ENCODE peak calls at places on chromosomes 12 and 14, in six cellular contexts. R is glutamatergic neuron, T is AG09319, Z is esophagus squamous epithelium, J is WERI-Rb-1, U is fibroblast of pulmonary artery. N is an unnamed sample.

GRCh38 chr14:24438198-24439095 is 4.1 kb downstream of the SDR39U1 start:
- DNase-seq in J (no peak), U (no peak), Z (no peak), T (no peak), R (no peak), N (no peak)

GRCh38 chr12:66633676-66634075 is 45.2 kb downstream of the GRIP1 start:
- DNase-seq in R (no peak), J (no peak), T (no peak), Z (no peak), U (peak), N (no peak)

GRCh38 chr12:113098428-113099028 is 37.0 kb downstream of the RASAL1 start:
- DNase-seq in T (peak), J (peak), U (peak), R (peak), Z (peak), N (peak)

GRCh38 chr14:61569783-61570182 is 125.5 kb upstream of the HIF1A start:
- DNase-seq in U (peak), Z (no peak), R (no peak), T (peak), J (no peak), N (no peak)

GRCh38 chr14:50425816-50426215 is 29.1 kb upstream of the CDKL1 start:
- DNase-seq in J (no peak), Z (no peak), U (peak), R (no peak), T (no peak), N (peak)

GRCh38 chr12:57372233-57372632 is 58.6 kb downstream of the R3HDM2 start:
- DNase-seq in J (no peak), U (peak), R (no peak), Z (no peak), T (no peak), N (no peak)

GRCh38 chr14:76232782-76233181 is 81.1 kb downstream of the GPATCH2L start:
- DNase-seq in J (no peak), U (no peak), T (no peak), R (no peak), Z (no peak), N (no peak)

GRCh38 chr12:40325349-40325960 is 100.7 kb downstream of the LRRK2 start:
- DNase-seq in J (peak), T (no peak), Z (no peak), R (no peak), U (peak), N (no peak)

GRCh38 chr14:24428628-24429394 is 657 bp downstream of the CBLN3 start:
- DNase-seq in Z (no peak), T (no peak), U (no peak), J (no peak), R (no peak), N (no peak)

GRCh38 chr12:84874125-84874824 is 38.3 kb downstream of the SLC6A15 start:
- DNase-seq in Z (no peak), R (no peak), T (peak), U (peak), J (no peak), N (peak)

GRCh38 chr14:104827173-104828055 is 26.5 kb downstream of the ZBTB42 start:
- DNase-seq in J (peak), T (no peak), R (peak), U (peak), Z (no peak), N (no peak)

GRCh38 chr12:88471641-88472040 is 108.6 kb downstream of the KITLG start:
- DNase-seq in U (peak), J (no peak), Z (no peak), R (no peak), T (peak), N (no peak)

GRCh38 chr14:95655461-95655860 is 30.8 kb upstream of the TCL1B start:
- DNase-seq in R (no peak), T (no peak), U (no peak), J (no peak), Z (no peak), N (no peak)

GRCh38 chr14:104393199-104393897 is 186.2 kb upstream of the C14orf180 start:
- DNase-seq in J (no peak), U (no peak), Z (no peak), T (no peak), R (no peak), N (no peak)

GRCh38 chr12:130070017-130070653 is 92.1 kb upstream of the FZD10 start:
- DNase-seq in U (no peak), R (no peak), T (no peak), Z (no peak), J (no peak), N (no peak)

GRCh38 chr12:120674172-120674571 is 12.8 kb upstream of the MLEC start:
- DNase-seq in U (no peak), R (no peak), Z (no peak), J (peak), T (no peak), N (no peak)

GRCh38 chr12:8532045-8532444 is 8.7 kb downstream of the CLEC4E start:
- DNase-seq in T (no peak), U (no peak), J (no peak), Z (no peak), R (no peak), N (no peak)

GRCh38 chr14:68285421-68286179 is 466.0 kb downstream of the RAD51B start:
- DNase-seq in U (no peak), R (no peak), J (no peak), Z (no peak), T (no peak), N (no peak)

GRCh38 chr12:24752763-24753462 is 196.0 kb downstream of the BCAT1 start:
- DNase-seq in Z (no peak), U (no peak), J (no peak), T (no peak), R (no peak), N (no peak)

GRCh38 chr14:74763803-74764531 is 851 bp downstream of the YLPM1 start:
- DNase-seq in U (no peak), J (no peak), R (no peak), Z (no peak), T (no peak), N (no peak)

GRCh38 chr12:1660304-1661187 is 30.3 kb upstream of the ADIPOR2 start:
- DNase-seq in J (no peak), Z (no peak), U (peak), T (no peak), R (no peak), N (no peak)

GRCh38 chr14:101005447-101005846 is 101.9 kb upstream of the RTL1 start:
- DNase-seq in U (no peak), R (no peak), J (no peak), T (no peak), Z (no peak), N (no peak)

GRCh38 chr14:24051789-24052655 is at the start of gene CARMIL3:
- DNase-seq in T (no peak), U (peak), J (peak), R (peak), Z (no peak), N (peak)

GRCh38 chr14:68495638-68496114 is 297.2 kb downstream of the ZFP36L1 start:
- DNase-seq in T (no peak), R (no peak), Z (no peak), J (no peak), U (no peak), N (no peak)

GRCh38 chr14:72186461-72187035 is 254.3 kb downstream of the RGS6 start:
- DNase-seq in U (no peak), T (no peak), R (no peak), J (no peak), Z (no peak), N (no peak)

GRCh38 chr12:119674560-119674959 is 6.6 kb downstream of the PRKAB1 start:
- DNase-seq in T (no peak), Z (no peak), R (no peak), J (no peak), U (no peak), N (no peak)

GRCh38 chr12:78870539-78870938 is 6.0 kb downstream of the SYT1 start:
- DNase-seq in T (no peak), U (no peak), J (no peak), Z (no peak), R (no peak), N (no peak)

GRCh38 chr14:57400556-57401494 is 10.4 kb downstream of the NAA30 start:
- DNase-seq in Z (no peak), R (no peak), J (no peak), T (no peak), U (no peak), N (no peak)

GRCh38 chr14:92414685-92415084 is 91.7 kb downstream of the SLC24A4 start:
- DNase-seq in T (no peak), Z (no peak), R (no peak), U (no peak), J (no peak), N (no peak)

GRCh38 chr12:12265571-12266388 is 1.1 kb downstream of the LRP6 start:
- DNase-seq in T (no peak), Z (no peak), R (peak), U (peak), J (no peak), N (no peak)

GRCh38 chr14:67221248-67221981 is 19.8 kb upstream of the PALS1 start:
- DNase-seq in U (peak), R (no peak), Z (no peak), T (no peak), J (no peak), N (peak)

GRCh38 chr12:53952335-53952694 is 2.4 kb upstream of the HOXC12 start:
- DNase-seq in R (no peak), J (no peak), U (no peak), T (no peak), Z (no peak), N (no peak)
- TF ChIP-seq CTCF in R (no peak), J (peak), U (no peak), T (no peak), Z (no peak), N (peak)

GRCh38 chr12:48336066-48336465 is 14.7 kb downstream of the ZNF641 start:
- DNase-seq in Z (no peak), J (no peak), R (no peak), U (no peak), T (no peak), N (no peak)

GRCh38 chr12:48331389-48331788 is 19.3 kb downstream of the ZNF641 start:
- DNase-seq in U (no peak), Z (no peak), R (no peak), J (no peak), T (no peak), N (no peak)

GRCh38 chr12:48334807-48335206 is 15.9 kb downstream of the ZNF641 start:
- DNase-seq in U (no peak), J (no peak), R (no peak), Z (no peak), T (no peak), N (no peak)

GRCh38 chr12:48340891-48341290 is 9.8 kb downstream of the ZNF641 start:
- DNase-seq in U (peak), R (no peak), J (no peak), T (no peak), Z (no peak), N (no peak)

GRCh38 chr12:48336564-48336963 is 14.2 kb downstream of the ZNF641 start:
- DNase-seq in T (no peak), R (no peak), U (peak), J (no peak), Z (no peak), N (no peak)
- TF ChIP-seq CTCF in T (no peak), R (no peak), U (peak), J (peak), Z (no peak), N (no peak)

DNA sequence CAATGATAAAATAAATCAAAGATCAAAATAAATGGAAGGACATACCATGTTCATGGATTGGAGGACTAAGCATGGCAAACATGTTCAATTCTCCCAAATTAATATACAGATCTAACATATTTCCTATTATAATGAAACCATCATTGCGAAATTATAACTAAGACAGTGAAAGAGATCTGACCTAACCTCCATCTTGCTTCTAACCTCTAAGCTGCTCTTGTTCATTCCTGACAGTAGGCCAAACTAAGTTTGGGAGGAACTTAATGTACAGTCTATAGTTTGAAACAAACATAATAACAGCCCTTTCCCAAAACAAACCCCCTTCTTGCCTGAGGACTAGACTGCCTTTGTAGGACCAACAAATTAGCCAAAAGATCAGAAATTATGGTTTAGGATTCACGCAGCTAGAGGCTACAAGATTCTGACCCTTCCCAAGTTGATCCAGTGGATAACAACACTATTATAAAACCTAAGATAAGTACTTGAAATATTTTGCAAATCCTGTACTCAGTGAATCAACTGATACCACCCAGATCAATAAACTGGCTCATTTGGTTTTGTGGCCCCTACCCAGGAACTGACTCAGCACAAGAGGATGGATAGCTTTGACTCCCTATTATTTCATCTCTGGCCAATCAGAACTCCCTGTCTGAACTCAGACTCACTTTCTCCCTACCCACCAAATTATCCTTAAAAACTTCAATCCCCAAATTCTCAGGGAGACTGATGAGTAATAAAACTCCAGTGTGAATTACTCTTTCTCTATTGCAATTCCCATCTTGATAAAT is 41.7 kb upstream of the OR5AU1 start:
- DNase-seq in Z (no peak), U (no peak), J (no peak), T (no peak), R (no peak), N (no peak)
- TF ChIP-seq CTCF in Z (no peak), U (no peak), J (no peak), T (no peak), R (no peak), N (no peak)

DNA sequence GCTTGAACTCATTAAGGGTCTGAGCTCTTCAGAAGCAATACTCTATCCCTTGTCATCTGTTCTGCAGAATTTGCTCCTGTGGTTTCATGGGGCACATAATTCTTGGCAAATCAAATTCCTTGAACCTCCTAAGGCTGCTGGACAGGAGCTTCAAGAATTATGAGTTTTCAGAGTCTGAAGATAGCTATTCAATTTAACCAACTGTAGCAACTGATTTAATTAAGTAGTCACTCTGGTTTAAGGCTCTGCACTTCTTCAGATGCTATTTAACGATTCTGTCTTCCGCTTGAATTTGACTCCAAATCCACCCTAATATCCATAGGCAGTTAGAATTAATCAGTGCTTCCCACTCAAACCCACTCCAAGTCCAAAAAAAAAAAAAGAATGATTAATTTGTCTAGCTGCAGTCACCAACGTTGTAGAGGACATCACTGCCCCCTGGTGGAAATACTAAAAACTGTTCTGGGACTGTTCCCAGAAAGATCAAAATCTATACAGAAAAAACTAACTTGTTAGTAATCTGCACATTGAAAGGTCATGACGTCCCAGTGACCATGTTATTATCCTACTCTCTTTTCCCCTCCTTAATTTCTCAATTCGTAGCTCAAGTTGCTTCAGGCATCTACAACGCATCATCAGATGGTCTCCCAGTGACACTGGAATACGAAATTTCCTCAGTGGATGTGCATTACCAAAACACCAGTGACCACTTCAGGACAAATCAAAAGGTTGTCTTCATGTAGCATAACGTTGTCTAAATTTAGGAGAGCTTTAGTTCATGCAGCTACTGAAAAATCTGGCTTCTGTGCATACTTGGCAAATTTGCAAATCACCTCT is 169.8 kb downstream of the KIF21A start:
- DNase-seq in R (no peak), J (peak), U (peak), Z (no peak), T (peak), N (no peak)
- TF ChIP-seq CTCF in R (peak), J (peak), U (peak), Z (peak), T (peak), N (peak)

N was measured in AG04450.